ENCODE peak calls at places on chromosome 7, in ten cellular contexts. I is WERI-Rb-1; P is thoracic aorta; O is GM06990; X is mesendoderm; N is CD8-positive, alpha-beta T cell; T is HAP-1; D is spleen; F is tibial artery; H is aorta. Y is an unnamed sample.

GRCh38 chr7:79050592-79050991 is 402.9 kb downstream of the MAGI2 start:
- DNase-seq in F (no peak), N (no peak), I (no peak), D (no peak), P (no peak), X (no peak), T (peak; percentile 73), O (no peak), H (no peak), Y (peak; percentile 55)

GRCh38 chr7:136976504-136977251 is 108.2 kb downstream of the CHRM2 start:
- DNase-seq in I (no peak), P (no peak), T (no peak), D (no peak), H (no peak), N (no peak), X (no peak), O (no peak), F (no peak), Y (no peak)

GRCh38 chr7:48350515-48350914 is 179.3 kb downstream of the ABCA13 start:
- DNase-seq in N (no peak), X (no peak), O (no peak), T (no peak), I (no peak), H (no peak), P (no peak), D (no peak), F (no peak), Y (no peak)

GRCh38 chr7:137421389-137421788 is 77.9 kb upstream of the PTN start:
- DNase-seq in I (no peak), P (no peak), D (no peak), X (no peak), F (peak; percentile 40), N (no peak), H (no peak), O (no peak), T (no peak), Y (no peak)

GRCh38 chr7:35015346-35015859 is 21.9 kb downstream of the DPY19L1 start:
- DNase-seq in N (no peak), I (no peak), X (peak; percentile 96), P (no peak), D (no peak), O (no peak), H (no peak), T (no peak), F (no peak), Y (peak; percentile 9)

GRCh38 chr7:74240482-74240881 is 13.7 kb downstream of the RFC2 start:
- DNase-seq in O (no peak), N (no peak), T (no peak), H (no peak), I (no peak), D (no peak), X (no peak), P (no peak), F (no peak), Y (no peak)

GRCh38 chr7:80218723-80219122 is 84.1 kb downstream of the GNAI1 start:
- DNase-seq in T (no peak), H (no peak), O (no peak), D (no peak), N (no peak), F (no peak), X (no peak), I (no peak), P (no peak), Y (no peak)

GRCh38 chr7:57305192-57305748 is 144.7 kb upstream of the ZNF716 start:
- DNase-seq in F (no peak), H (no peak), T (peak; percentile 7), X (no peak), N (no peak), P (no peak), O (no peak), I (peak; percentile 9), D (peak; percentile 22), Y (no peak)

GRCh38 chr7:143408686-143409551 is at the start of gene EPHA1:
- DNase-seq in O (no peak), H (peak; percentile 44), X (peak; percentile 96), D (no peak), N (peak; percentile 52), F (no peak), I (no peak), P (no peak), T (peak; percentile 45), Y (no peak)

GRCh38 chr7:100366411-100367250 is 6.7 kb upstream of the PILRA start:
- DNase-seq in P (no peak), T (no peak), I (no peak), H (no peak), F (no peak), X (no peak), O (peak; percentile 75), N (peak; percentile 37), D (peak; percentile 85), Y (no peak)

GRCh38 chr7:16616122-16616521 is 29.4 kb downstream of the ANKMY2 start:
- DNase-seq in F (no peak), X (no peak), H (no peak), I (no peak), P (no peak), O (no peak), D (no peak), N (no peak), T (no peak), Y (no peak)
- H3K36me3 ChIP-seq in F (peaks cover 48% of the 10 kb centered on the region), X (no peaks in the 10 kb centered on the region), H (peaks cover 7% of the 10 kb centered on the region), I (peaks cover 4% of the 10 kb centered on the region), P (peaks cover 18% of the 10 kb centered on the region), O (no peaks in the 10 kb centered on the region), D (peaks cover 76% of the 10 kb centered on the region), N (peaks cover 8% of the 10 kb centered on the region), T (peaks cover 6% of the 10 kb centered on the region), Y (peaks cover 58% of the 10 kb centered on the region)

GRCh38 chr7:135197343-135197742 is 14.0 kb downstream of the WDR91 start:
- DNase-seq in F (no peak), O (no peak), I (no peak), H (no peak), T (no peak), P (no peak), D (peak; percentile 60), N (no peak), X (no peak), Y (no peak)
- H3K36me3 ChIP-seq in F (peaks cover 68% of the 10 kb centered on the region), O (peaks cover 42% of the 10 kb centered on the region), I (peaks cover 28% of the 10 kb centered on the region), H (peaks cover 13% of the 10 kb centered on the region), T (peaks cover 6% of the 10 kb centered on the region), P (peaks cover 64% of the 10 kb centered on the region), D (peaks cover 100% of the 10 kb centered on the region), N (peaks cover 34% of the 10 kb centered on the region), X (peaks cover 2% of the 10 kb centered on the region), Y (peaks cover 88% of the 10 kb centered on the region)

GRCh38 chr7:107754642-107755041 is 10.7 kb downstream of the CBLL1 start:
- DNase-seq in D (no peak), X (peak; percentile 11), T (no peak), O (no peak), F (no peak), P (no peak), N (no peak), H (no peak), I (no peak), Y (no peak)
- H3K36me3 ChIP-seq in D (peaks cover 100% of the 10 kb centered on the region), X (peaks cover 9% of the 10 kb centered on the region), T (peaks cover 73% of the 10 kb centered on the region), O (peaks cover 14% of the 10 kb centered on the region), F (peaks cover 80% of the 10 kb centered on the region), P (peaks cover 55% of the 10 kb centered on the region), N (peaks cover 47% of the 10 kb centered on the region), H (peaks cover 11% of the 10 kb centered on the region), I (peaks cover 86% of the 10 kb centered on the region), Y (peaks cover 92% of the 10 kb centered on the region)

DNA sequence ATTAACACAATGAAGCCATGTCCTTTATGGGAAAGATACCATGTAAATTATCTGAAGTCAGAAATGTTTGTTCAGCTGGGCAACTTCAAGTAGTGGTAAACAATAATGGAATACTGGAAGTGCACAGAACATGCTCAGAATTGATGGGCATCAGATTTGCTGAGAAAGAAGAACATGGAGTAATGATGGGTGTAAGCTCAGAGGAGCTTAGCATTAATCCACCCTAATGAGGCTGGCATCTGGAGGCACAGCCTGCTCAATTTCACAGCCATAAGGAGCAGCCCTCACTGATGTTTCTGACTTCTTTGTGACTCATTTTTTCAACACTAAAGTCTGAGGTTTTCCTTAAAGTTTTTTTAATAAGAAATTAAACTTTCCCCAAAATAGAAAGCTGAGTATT is 75.5 kb downstream of the IGF2BP3 start:
- DNase-seq in F (no peak), P (no peak), T (no peak), N (no peak), H (no peak), I (peak; percentile 67), O (no peak), D (no peak), X (no peak), Y (no peak)
- H3K36me3 ChIP-seq in F (no peaks in the 10 kb centered on the region), P (no peaks in the 10 kb centered on the region), T (peaks cover 25% of the 10 kb centered on the region), N (no peaks in the 10 kb centered on the region), H (no peaks in the 10 kb centered on the region), I (no peaks in the 10 kb centered on the region), O (peaks cover 2% of the 10 kb centered on the region), D (no peaks in the 10 kb centered on the region), X (peaks cover 3% of the 10 kb centered on the region), Y (peaks cover 33% of the 10 kb centered on the region)

DNA sequence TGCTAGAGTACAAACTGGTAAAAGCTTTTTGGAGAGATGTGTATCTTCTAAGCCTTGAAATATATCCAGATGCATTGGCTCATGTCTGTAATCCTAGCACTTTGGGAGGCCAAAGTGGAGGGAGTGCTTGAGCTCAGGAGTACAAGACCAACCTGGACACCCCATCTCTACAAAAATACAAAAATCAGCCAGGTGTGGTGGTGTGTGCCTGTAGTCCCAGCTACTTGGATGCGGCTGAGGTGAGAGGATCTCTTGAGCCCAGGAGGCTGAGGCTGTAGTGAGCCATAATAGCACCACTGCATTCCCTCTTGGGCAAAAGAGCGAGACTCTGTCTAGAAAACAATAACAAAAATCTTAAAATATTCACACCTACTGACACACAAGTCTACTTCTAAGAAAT is 25.6 kb downstream of the TMEM209 start:
- DNase-seq in D (no peak), T (no peak), O (no peak), F (no peak), X (no peak), I (no peak), P (no peak), N (no peak), H (no peak), Y (no peak)
- H3K36me3 ChIP-seq in D (peaks cover 100% of the 10 kb centered on the region), T (peaks cover 44% of the 10 kb centered on the region), O (peaks cover 6% of the 10 kb centered on the region), F (peaks cover 52% of the 10 kb centered on the region), X (no peaks in the 10 kb centered on the region), I (peaks cover 45% of the 10 kb centered on the region), P (peaks cover 24% of the 10 kb centered on the region), N (peaks cover 26% of the 10 kb centered on the region), H (no peaks in the 10 kb centered on the region), Y (peaks cover 48% of the 10 kb centered on the region)

GRCh38 chr7:4758111-4758510 is 17.3 kb upstream of the AP5Z1 start:
- DNase-seq in X (no peak), T (no peak), F (no peak), O (no peak), H (no peak), P (no peak), D (no peak), I (no peak), N (no peak), Y (no peak)

GRCh38 chr7:4759211-4759610 is 16.2 kb upstream of the AP5Z1 start:
- DNase-seq in F (no peak), I (no peak), X (no peak), H (no peak), N (no peak), D (peak; percentile 74), T (no peak), P (no peak), O (no peak), Y (no peak)

GRCh38 chr7:4760952-4761351 is 14.5 kb upstream of the AP5Z1 start:
- DNase-seq in F (no peak), N (no peak), X (no peak), H (no peak), T (no peak), O (no peak), D (no peak), P (no peak), I (no peak), Y (no peak)

GRCh38 chr7:4762121-4763055 is 13.0 kb upstream of the AP5Z1 start:
- DNase-seq in H (no peak), P (no peak), I (no peak), O (no peak), X (no peak), F (no peak), N (no peak), T (no peak), D (peak; percentile 74), Y (peak; percentile 49)

GRCh38 chr7:4758791-4759190 is 16.6 kb upstream of the AP5Z1 start:
- DNase-seq in X (no peak), N (no peak), T (no peak), I (no peak), P (no peak), O (no peak), D (no peak), F (no peak), H (no peak), Y (no peak)
- H3K36me3 ChIP-seq in X (no peaks in the 10 kb centered on the region), N (peaks cover 53% of the 10 kb centered on the region), T (peaks cover 67% of the 10 kb centered on the region), I (peaks cover 85% of the 10 kb centered on the region), P (peaks cover 86% of the 10 kb centered on the region), O (peaks cover 30% of the 10 kb centered on the region), D (peaks cover 98% of the 10 kb centered on the region), F (peaks cover 97% of the 10 kb centered on the region), H (peaks cover 10% of the 10 kb centered on the region), Y (peaks cover 90% of the 10 kb centered on the region)